ENCODE peak calls at places on chromosome 18, in five cellular contexts. H is CD8-positive, alpha-beta memory T cell; F is SK-N-MC; Q is heart left ventricle; I is body of pancreas. A is an unnamed sample.

GRCh38 chr18:40987581-40987980 is 967.5 kb upstream of the PIK3C3 start:
- DNase-seq in H (no peak), F (no peak), Q (no peak), I (no peak), A (no peak)

GRCh38 chr18:44742741-44743311 is 62.1 kb downstream of the SETBP1 start:
- DNase-seq in H (no peak), F (no peak), Q (peak), I (peak), A (no peak)

GRCh38 chr18:46575851-46576250 is 81.2 kb downstream of the LOXHD1 start:
- DNase-seq in H (no peak), F (no peak), Q (no peak), I (no peak), A (no peak)

GRCh38 chr18:62281684-62282083 is 43.4 kb upstream of the TNFRSF11A start:
- DNase-seq in H (no peak), F (no peak), Q (no peak), I (no peak), A (peak)

GRCh38 chr18:74113711-74114110 is 33.9 kb downstream of the FBXO15 start:
- DNase-seq in H (no peak), F (no peak), Q (no peak), I (no peak), A (no peak)

GRCh38 chr18:26621161-26622026 is 73.0 kb upstream of the KCTD1 start:
- DNase-seq in H (no peak), F (no peak), Q (peak), I (peak), A (no peak)

GRCh38 chr18:27619906-27620305 is 434.8 kb upstream of the CHST9 start:
- DNase-seq in H (no peak), F (no peak), Q (no peak), I (no peak), A (no peak)

GRCh38 chr18:31112804-31113203 is 10.6 kb upstream of the DSC2 start:
- DNase-seq in H (no peak), F (no peak), Q (no peak), I (no peak), A (no peak)

GRCh38 chr18:63144748-63145147 is 174.8 kb downstream of the BCL2 start:
- DNase-seq in H (no peak), F (no peak), Q (no peak), I (no peak), A (no peak)

GRCh38 chr18:63930774-63931354 is 18.2 kb upstream of the HMSD start:
- DNase-seq in H (no peak), F (no peak), Q (no peak), I (no peak), A (no peak)

GRCh38 chr18:63306819-63307554 is 12.6 kb downstream of the BCL2 start:
- DNase-seq in H (no peak), F (no peak), Q (no peak), I (no peak), A (no peak)

GRCh38 chr18:1092228-1092627 is 187.6 kb downstream of the ADCYAP1 start:
- DNase-seq in H (no peak), F (no peak), Q (no peak), I (peak), A (no peak)

GRCh38 chr18:77249583-77250500 is at the start of gene GALR1:
- DNase-seq in H (no peak), F (no peak), Q (no peak), I (no peak), A (no peak)

GRCh38 chr18:78517328-78517727 is 462.3 kb upstream of the SALL3 start:
- DNase-seq in H (no peak), F (no peak), Q (no peak), I (no peak), A (no peak)

GRCh38 chr18:64191069-64191468 is 42.2 kb upstream of the LINC00305 start:
- DNase-seq in H (no peak), F (no peak), Q (no peak), I (no peak), A (no peak)

GRCh38 chr18:33577688-33578370 is at the start of gene ASXL3:
- DNase-seq in H (no peak), F (no peak), Q (peak), I (peak), A (no peak)

DNA sequence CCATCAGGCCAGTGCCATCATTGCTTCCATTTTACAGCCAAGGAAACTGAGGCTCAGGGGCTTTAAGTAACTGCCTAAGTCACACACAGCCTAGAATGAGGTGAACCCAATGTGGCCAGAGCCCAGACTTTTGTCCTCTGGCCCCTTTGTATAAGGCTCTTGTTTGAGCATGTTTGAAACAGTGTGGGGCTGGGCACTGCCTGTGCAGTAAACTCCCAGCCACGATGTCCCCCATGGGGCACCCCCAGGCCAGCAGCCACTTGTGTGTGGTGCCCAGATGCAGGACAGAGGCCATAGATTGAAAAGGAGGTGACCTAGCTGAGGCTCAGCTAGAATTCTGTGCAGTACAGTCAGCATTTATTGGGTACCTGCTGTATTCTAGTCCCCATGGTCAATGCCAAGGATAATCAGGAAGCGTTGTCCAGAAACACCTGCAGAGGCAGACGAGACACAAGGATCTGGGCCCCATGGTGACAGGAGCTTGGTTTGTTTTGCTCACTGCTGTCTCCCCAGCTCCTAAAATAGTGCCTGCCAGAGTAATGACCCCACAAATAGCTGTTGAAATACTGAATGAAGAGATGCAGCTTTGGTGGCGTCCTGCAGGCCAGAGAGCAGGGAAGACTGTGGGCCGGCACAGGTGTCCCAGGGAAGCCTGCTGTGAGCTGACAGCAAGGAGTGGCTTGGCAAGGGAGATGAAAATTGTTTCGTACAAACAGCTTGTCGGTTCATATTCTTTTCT is 160.7 kb downstream of the LDLRAD4 start:
- DNase-seq in H (no peak), F (no peak), Q (no peak), I (no peak), A (no peak)
- H3K27ac ChIP-seq in H (no peak), F (no peak), Q (peak), I (no peak), A (no peak)

GRCh38 chr18:49381267-49381865 is 79.1 kb downstream of the DYM start:
- DNase-seq in H (no peak), F (no peak), Q (no peak), I (no peak), A (no peak)
- H3K27ac ChIP-seq in H (no peak), F (no peak), Q (no peak), I (no peak), A (no peak)

GRCh38 chr18:58144671-58145285 is 100.8 kb downstream of the NEDD4L start:
- DNase-seq in H (no peak), F (no peak), Q (no peak), I (peak), A (no peak)
- H3K27ac ChIP-seq in H (no peak), F (no peak), Q (no peak), I (no peak), A (no peak)

GRCh38 chr18:57789105-57789504 is 14.0 kb downstream of the ATP8B1 start:
- DNase-seq in H (no peak), F (no peak), Q (no peak), I (peak), A (no peak)
- H3K27ac ChIP-seq in H (no peak), F (peak), Q (peak), I (peak), A (peak)

DNA sequence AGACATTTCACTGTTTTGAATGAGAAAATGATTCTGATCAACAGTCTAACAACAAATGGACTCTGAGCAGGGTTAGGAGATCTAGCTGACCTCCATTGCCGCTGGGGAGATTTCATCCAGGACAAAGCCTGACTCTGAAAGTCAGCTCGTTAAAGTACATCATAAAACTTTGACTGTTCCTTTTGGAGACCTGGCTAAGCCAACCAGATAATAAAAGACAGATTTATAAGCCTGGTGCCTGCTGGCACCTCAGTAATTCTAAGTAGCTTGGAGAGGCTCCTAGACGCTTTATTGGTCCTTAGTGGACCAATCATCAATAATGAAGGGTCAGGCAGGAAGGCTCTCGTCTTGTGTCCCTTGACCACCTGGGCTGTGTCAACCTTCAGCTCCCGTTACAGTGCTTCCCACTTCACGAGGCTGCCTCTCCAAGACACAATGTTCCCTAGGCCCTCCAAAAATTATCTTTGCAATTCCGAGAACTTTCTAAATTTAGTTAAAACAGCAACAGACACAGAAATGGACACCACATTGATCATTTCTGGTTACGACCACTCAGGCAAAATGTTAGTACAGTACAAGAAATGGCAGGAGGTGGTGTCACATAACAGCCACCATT is 47.9 kb upstream of the PMAIP1 start:
- DNase-seq in H (no peak), F (no peak), Q (no peak), I (no peak), A (no peak)
- H3K27ac ChIP-seq in H (no peak), F (no peak), Q (no peak), I (no peak), A (no peak)

GRCh38 chr18:8003878-8004675 is 437.0 kb downstream of the PTPRM start:
- DNase-seq in H (no peak), F (no peak), Q (no peak), I (peak), A (no peak)
- H3K27ac ChIP-seq in H (no peak), F (no peak), Q (no peak), I (no peak), A (no peak)

GRCh38 chr18:3248670-3249359 is 1.2 kb downstream of the MYL12A start:
- DNase-seq in H (no peak), F (no peak), Q (no peak), I (peak), A (no peak)
- H3K27ac ChIP-seq in H (peak), F (peak), Q (peak), I (peak), A (peak)

DNA sequence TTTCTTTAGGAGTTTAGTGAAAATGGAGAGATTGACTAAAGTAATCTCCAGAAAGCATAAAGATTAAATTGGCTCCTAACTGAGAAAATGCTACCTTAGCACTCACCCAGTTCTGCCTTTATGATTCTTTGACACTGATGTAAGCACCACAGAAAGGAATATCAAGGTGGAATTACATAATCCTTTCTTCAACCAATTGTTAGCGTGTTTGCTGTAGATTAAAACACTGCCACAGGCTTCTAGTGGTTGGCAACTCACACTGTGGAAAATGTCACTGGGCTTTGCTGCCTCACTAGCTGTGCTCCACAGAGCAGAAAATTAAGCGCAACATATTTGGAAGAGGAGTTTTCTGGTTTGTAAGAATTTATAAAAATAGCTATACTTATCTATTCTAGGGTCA is 104.1 kb downstream of the DLGAP1 start:
- DNase-seq in H (no peak), F (no peak), Q (no peak), I (no peak), A (no peak)
- H3K27ac ChIP-seq in H (no peak), F (no peak), Q (no peak), I (no peak), A (no peak)

GRCh38 chr18:32366586-32367538 is 103.8 kb downstream of the GAREM1 start:
- DNase-seq in H (no peak), F (no peak), Q (no peak), I (peak), A (no peak)
- H3K27ac ChIP-seq in H (no peak), F (no peak), Q (no peak), I (peak), A (peak)